ENCODE peak calls at places on chromosome 21, in six cellular contexts. Y, P, F, Q, W and M are unnamed samples.

GRCh38 chr21:43933146-43933673 is 68.2 kb downstream of the AGPAT3 start:
- DNase-seq in F (no peak), P (no peak), Y (no peak), Q (no peak), W (no peak), M (no peak)

GRCh38 chr21:36316872-36317484 is 3.0 kb upstream of the MORC3 start:
- DNase-seq in Y (no peak), P (no peak), W (no peak), Q (no peak), F (no peak), M (no peak)

GRCh38 chr21:36703626-36704280 is 4.8 kb downstream of the SIM2 start:
- DNase-seq in Q (no peak), F (no peak), W (no peak), P (no peak), Y (no peak), M (no peak)

GRCh38 chr21:44517175-44517899 is 22.7 kb downstream of the KRTAP10-1 start:
- DNase-seq in Y (peak), Q (peak), W (peak), F (peak), P (no peak), M (peak)

GRCh38 chr21:46056450-46056903 is 41.4 kb upstream of the COL6A2 start:
- DNase-seq in P (no peak), Y (no peak), W (no peak), F (no peak), Q (no peak), M (peak)

GRCh38 chr21:37028579-37028978 is 22.1 kb downstream of the RIPPLY3 start:
- DNase-seq in Y (no peak), P (no peak), W (no peak), F (no peak), Q (no peak), M (no peak)

GRCh38 chr21:45265721-45266517 is 21.8 kb downstream of the POFUT2 start:
- DNase-seq in P (no peak), W (no peak), Y (no peak), Q (no peak), F (no peak), M (no peak)

GRCh38 chr21:43864313-43864805 is 664 bp upstream of the AGPAT3 start:
- DNase-seq in F (peak), Q (no peak), P (no peak), W (no peak), Y (peak), M (peak)

GRCh38 chr21:43333301-43334062 is 93.4 kb downstream of the SIK1 start:
- DNase-seq in F (no peak), P (no peak), W (no peak), Q (peak), Y (peak), M (peak)

GRCh38 chr21:16932314-16932713 is 580.5 kb upstream of the CXADR start:
- DNase-seq in Y (no peak), W (no peak), P (no peak), Q (no peak), F (no peak), M (peak)
- TF ChIP-seq CREB1 in Y (no peak), W (no peak), P (no peak), Q (no peak), F (no peak), M (no peak)

GRCh38 chr21:40640427-40640826 is 206.5 kb downstream of the DSCAM start:
- DNase-seq in Q (no peak), Y (no peak), F (no peak), P (no peak), W (no peak), M (no peak)
- TF ChIP-seq CREB1 in Q (no peak), Y (no peak), F (no peak), P (no peak), W (no peak), M (no peak)

GRCh38 chr21:31688603-31689368 is 29.3 kb downstream of the SOD1 start:
- DNase-seq in Q (no peak), P (no peak), W (no peak), F (no peak), Y (no peak), M (no peak)
- TF ChIP-seq CREB1 in Q (no peak), P (no peak), W (no peak), F (no peak), Y (no peak), M (no peak)

GRCh38 chr21:29258626-29259335 is 39.9 kb upstream of the BACH1 start:
- DNase-seq in Q (peak), P (no peak), F (no peak), Y (no peak), W (no peak), M (no peak)
- TF ChIP-seq CREB1 in Q (no peak), P (no peak), F (no peak), Y (no peak), W (no peak), M (no peak)

GRCh38 chr21:15010645-15011044 is 54.2 kb downstream of the NRIP1 start:
- DNase-seq in P (no peak), Y (no peak), F (no peak), W (no peak), Q (no peak), M (no peak)

GRCh38 chr21:15007716-15008296 is 57.0 kb downstream of the NRIP1 start:
- DNase-seq in Q (no peak), P (no peak), W (no peak), Y (no peak), F (no peak), M (no peak)

GRCh38 chr21:15006594-15007230 is 58.1 kb downstream of the NRIP1 start:
- DNase-seq in W (no peak), Y (no peak), F (no peak), Q (no peak), P (no peak), M (no peak)

GRCh38 chr21:15011967-15012366 is 52.8 kb downstream of the NRIP1 start:
- DNase-seq in F (no peak), P (no peak), Y (no peak), Q (no peak), W (no peak), M (no peak)

DNA sequence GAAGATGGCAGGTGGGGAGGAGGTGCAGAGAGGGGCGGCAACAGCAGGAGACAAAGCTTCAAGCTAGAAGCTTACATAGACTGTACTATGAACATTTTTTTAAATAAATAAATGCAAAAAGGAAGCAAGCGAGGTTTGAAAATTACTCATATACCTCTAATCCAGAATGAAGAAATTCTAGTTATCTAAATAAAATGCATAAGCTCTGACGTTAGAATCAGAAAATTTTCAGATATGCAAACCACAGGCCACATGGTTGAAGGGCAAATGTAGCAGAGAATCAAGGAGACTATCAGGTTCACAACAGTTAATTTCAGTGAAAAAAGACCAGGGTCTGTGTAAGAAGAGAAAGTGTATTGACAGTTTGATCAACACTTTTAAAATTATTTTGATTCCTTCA is 54.8 kb downstream of the NRIP1 start:
- DNase-seq in P (no peak), W (no peak), F (no peak), Y (no peak), Q (no peak), M (no peak)
- TF ChIP-seq CREB1 in P (no peak), W (no peak), F (no peak), Y (no peak), Q (no peak), M (no peak)

GRCh38 chr21:42002421-42002958 is 7.7 kb downstream of the ZBTB21 start:
- DNase-seq in F (no peak), Q (no peak), Y (no peak), W (peak), P (no peak), M (no peak)
- TF ChIP-seq CREB1 in F (no peak), Q (no peak), Y (no peak), W (no peak), P (no peak), M (no peak)

GRCh38 chr21:22342855-22343254 is 1344.6 kb downstream of the NCAM2 start:
- DNase-seq in Q (no peak), F (no peak), P (no peak), Y (no peak), W (no peak), M (no peak)
- TF ChIP-seq CREB1 in Q (no peak), F (no peak), P (no peak), Y (no peak), W (no peak), M (no peak)